ENCODE peak calls at places on chromosomes 11 and 22, in ten cellular contexts. J is body of pancreas, R is IMR-90, M is K562, Z is heart right ventricle, B is left lung, I is brain microvascular endothelial cell, D is fibroblast of lung, F is upper lobe of right lung, A is dorsolateral prefrontal cortex. U is an unnamed sample.
A peak's percentile ranks its signal among the peaks of the same experiment; 100 is the strongest.

GRCh38 chr11:122459064-122459463 is 196.5 kb upstream of the UBASH3B start:
- DNase-seq in J (no peak), R (no peak), M (no peak), Z (no peak), B (no peak), I (no peak), D (no peak), F (no peak), A (no peak), U (no peak)

GRCh38 chr11:78688460-78688859 is 113.8 kb upstream of the NARS2 start:
- DNase-seq in J (no peak), R (no peak), M (no peak), Z (no peak), B (no peak), I (no peak), D (no peak), F (no peak), A (no peak), U (no peak)

GRCh38 chr11:204587-205109 is 2.6 kb downstream of the BET1L start:
- DNase-seq in J (no peak), R (no peak), M (no peak), Z (no peak), B (no peak), I (no peak), D (no peak), F (peak; percentile 55), A (no peak), U (no peak)

GRCh38 chr11:60078742-60079141 is 9.7 kb upstream of the MS4A2 start:
- DNase-seq in J (no peak), R (no peak), M (peak; percentile 24), Z (no peak), B (no peak), I (no peak), D (no peak), F (no peak), A (no peak), U (no peak)

GRCh38 chr11:10302294-10302743 is 2.6 kb upstream of the ADM start:
- DNase-seq in J (peak; percentile 73), R (no peak), M (no peak), Z (no peak), B (peak; percentile 60), I (no peak), D (no peak), F (no peak), A (no peak), U (no peak)

GRCh38 chr22:36934153-36934939 is 20.9 kb downstream of the CSF2RB start:
- DNase-seq in J (no peak), R (no peak), M (no peak), Z (no peak), B (no peak), I (no peak), D (no peak), F (no peak), A (no peak), U (no peak)

GRCh38 chr11:127493330-127493729 is 492.8 kb upstream of the KIRREL3 start:
- DNase-seq in J (no peak), R (peak; percentile 19), M (peak; percentile 1), Z (no peak), B (no peak), I (peak; percentile 3), D (peak; percentile 3), F (no peak), A (no peak), U (no peak)

GRCh38 chr22:49969751-49970527 is 9.4 kb downstream of the PIM3 start:
- DNase-seq in J (no peak), R (no peak), M (no peak), Z (peak; percentile 17), B (peak; percentile 78), I (no peak), D (no peak), F (peak; percentile 66), A (peak; percentile 20), U (peak; percentile 33)

GRCh38 chr11:43738600-43739409 is 58.3 kb downstream of the HSD17B12 start:
- DNase-seq in J (peak; percentile 33), R (peak; percentile 90), M (peak; percentile 77), Z (no peak), B (no peak), I (peak; percentile 78), D (peak; percentile 91), F (no peak), A (no peak), U (no peak)

GRCh38 chr11:61893981-61894380 is 2.6 kb upstream of the FADS3 start:
- DNase-seq in J (no peak), R (peak; percentile 94), M (no peak), Z (no peak), B (no peak), I (peak; percentile 77), D (peak; percentile 96), F (no peak), A (no peak), U (no peak)

DNA sequence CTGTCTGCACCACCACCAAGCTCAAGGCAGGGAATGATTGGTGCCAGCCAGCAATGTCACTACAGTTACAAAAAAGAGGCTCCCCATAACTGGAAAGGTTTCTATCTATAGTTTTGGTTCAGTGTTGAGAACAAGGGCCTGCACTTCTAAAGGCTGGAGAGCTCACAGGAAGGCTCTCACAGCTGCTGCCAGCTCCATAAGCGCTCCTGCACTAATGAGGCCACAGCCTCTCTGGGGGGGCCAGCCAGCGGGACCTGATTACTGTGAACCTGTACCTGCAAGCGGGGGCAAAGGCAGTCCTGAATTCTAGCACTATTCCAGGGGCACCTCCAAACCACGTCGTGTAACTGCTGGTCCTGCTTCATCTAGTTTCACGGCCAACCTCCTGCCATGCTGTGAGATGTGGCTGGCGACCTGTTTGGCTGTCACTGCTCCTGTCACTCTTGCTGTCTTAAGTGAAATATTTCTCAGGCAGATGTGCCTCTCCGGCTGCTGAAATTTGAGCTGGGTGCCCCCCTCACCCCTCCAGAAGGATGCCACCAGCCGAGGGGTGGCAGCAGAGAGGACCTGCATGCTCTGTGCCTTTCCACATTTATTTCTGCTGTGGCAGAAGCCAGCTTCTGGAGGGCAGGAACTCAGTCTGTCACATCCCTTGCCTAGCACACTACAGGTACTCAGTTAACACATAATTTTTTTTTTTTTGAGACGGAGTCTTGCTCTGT is 53.3 kb upstream of the ARFGAP3 start:
- DNase-seq in J (no peak), R (no peak), M (no peak), Z (no peak), B (no peak), I (no peak), D (no peak), F (no peak), A (no peak), U (no peak)
- TF ChIP-seq CTCF in J (no peak), R (no peak), M (no peak), Z (peak; percentile 34), B (no peak), I (no peak), D (no peak), F (no peak), A (no peak), U (peak; percentile 3)

DNA sequence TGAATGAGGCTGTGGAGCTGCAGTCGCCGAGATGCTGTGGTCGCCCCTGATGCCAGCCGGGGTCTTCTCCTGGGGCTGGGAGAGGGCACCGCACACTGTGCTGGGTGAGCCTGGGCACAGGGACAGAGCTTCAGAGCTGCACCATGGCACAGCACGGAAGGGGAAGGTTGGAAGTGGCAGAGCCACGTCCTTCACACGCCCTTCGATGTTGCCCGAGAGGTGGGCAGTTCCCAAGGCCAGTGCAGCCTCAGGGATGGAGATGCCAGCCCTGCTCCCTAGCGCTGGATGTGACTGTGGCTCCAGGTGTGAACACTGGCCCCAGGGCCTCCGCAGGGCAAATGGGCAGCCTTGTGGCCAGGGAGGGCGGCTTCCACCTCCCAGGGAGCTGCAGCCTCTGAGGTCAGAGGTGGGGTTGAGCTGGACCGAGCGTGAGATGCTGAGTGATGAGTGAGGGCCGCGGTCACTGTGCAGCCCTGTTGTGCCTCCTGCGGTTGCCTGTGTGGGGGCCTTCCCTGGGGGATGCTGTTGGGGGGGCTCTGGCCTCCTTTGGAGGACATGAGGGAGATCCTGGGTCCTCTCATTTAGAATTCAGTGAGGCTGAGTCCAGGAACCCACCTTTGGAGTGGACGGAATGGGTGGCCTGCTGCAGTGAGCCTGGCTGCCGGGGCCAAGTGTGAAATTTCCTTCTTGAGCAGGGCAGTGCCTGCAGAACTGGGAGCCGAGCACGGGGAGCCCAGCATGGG is 1090.0 kb downstream of the BRD1 start:
- DNase-seq in J (no peak), R (no peak), M (no peak), Z (no peak), B (peak; percentile 56), I (no peak), D (no peak), F (peak; percentile 30), A (peak; percentile 15), U (no peak)
- H3K27me3 ChIP-seq in J (no peaks in the 10 kb centered on the region), R (no peaks in the 10 kb centered on the region), M (no peaks in the 10 kb centered on the region), Z (no peaks in the 10 kb centered on the region), B (no peaks in the 10 kb centered on the region), I (no peaks in the 10 kb centered on the region), D (no peaks in the 10 kb centered on the region), F (no peaks in the 10 kb centered on the region), A (no peaks in the 10 kb centered on the region), U (no peaks in the 10 kb centered on the region)

DNA sequence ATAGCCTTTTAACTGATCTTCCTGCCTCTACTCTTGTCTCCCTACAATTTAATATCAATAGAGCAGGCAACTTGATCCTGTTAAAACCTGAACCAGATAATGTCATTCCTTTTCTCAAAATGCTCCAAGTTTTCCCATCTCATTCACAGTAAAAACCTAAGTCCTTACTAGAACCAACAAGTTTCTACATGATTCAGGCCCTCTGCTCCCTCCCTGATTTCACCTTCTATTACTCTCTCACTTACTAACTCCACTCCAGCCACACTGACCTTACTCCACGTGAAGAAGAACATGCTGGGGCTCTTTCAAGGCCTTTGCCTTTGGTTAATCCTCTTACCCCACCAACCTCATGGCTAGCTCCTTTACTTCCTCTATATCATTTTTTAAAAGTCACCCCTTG is 71.1 kb downstream of the PRCP start:
- DNase-seq in J (no peak), R (no peak), M (no peak), Z (no peak), B (no peak), I (no peak), D (no peak), F (no peak), A (no peak), U (no peak)
- H3K4me3 ChIP-seq in J (no peak overlapping the region), R (no peak overlapping the region), M (no peak overlapping the region), Z (no peak overlapping the region), B (no peak overlapping the region), I (no peak overlapping the region), D (no peak overlapping the region), F (no peak overlapping the region), A (no peak overlapping the region), U (no peak overlapping the region)

GRCh38 chr11:132803436-132803835 is 728.9 kb downstream of the OPCML start:
- DNase-seq in J (no peak), R (peak; percentile 32), M (no peak), Z (no peak), B (no peak), I (no peak), D (no peak), F (no peak), A (no peak), U (no peak)

GRCh38 chr11:132804258-132804657 is 728.0 kb downstream of the OPCML start:
- DNase-seq in J (no peak), R (no peak), M (no peak), Z (no peak), B (no peak), I (no peak), D (no peak), F (no peak), A (no peak), U (no peak)

DNA sequence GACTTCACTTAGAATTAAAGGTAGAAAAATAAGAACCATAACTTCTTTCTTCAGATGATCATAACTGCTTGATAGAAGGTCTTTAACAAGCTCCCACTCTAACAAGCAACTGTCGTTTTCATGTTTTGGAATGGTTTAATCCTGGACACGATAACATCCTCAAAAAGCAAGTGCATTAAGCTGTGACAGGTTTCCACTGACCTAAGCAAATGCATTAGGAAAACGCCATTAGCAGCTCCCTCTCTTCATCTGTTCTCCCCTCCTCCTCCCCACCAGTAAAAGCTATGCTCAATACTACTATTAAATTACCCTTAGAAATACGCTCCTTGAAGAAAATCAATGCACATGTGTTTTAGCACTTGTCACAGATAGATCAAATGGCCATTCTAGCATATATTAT is 729.4 kb downstream of the OPCML start:
- DNase-seq in J (no peak), R (no peak), M (no peak), Z (no peak), B (no peak), I (no peak), D (no peak), F (no peak), A (no peak), U (no peak)
- TF ChIP-seq CTCF in J (no peak), R (no peak), M (no peak), Z (no peak), B (no peak), I (no peak), D (no peak), F (no peak), A (no peak), U (no peak)

U was measured in GM06990.